ENCODE peak calls at places on chromosome 7, in five cellular contexts. One of them, this sample, is unnamed.

GRCh38 chr7:80255656-80256055 is 121.0 kb downstream of the GNAI1 start:
- DNase-seq in NCI-H2081: no peak
- DNase-seq in Right ventricle myocardium superior: no peak
- DNase-seq in ascending aorta: no peak
- DNase-seq in stimulated activated CD8-positive, alpha-beta memory T cell treated with anti-CD3 and anti-CD28 coated beads, Interleukin-15, amount 100 ng/mL, for 24 hours: no peak
- DNase-seq in this sample: no peak

GRCh38 chr7:17274551-17275245 is 23.8 kb upstream of the AHR start:
- DNase-seq in ascending aorta: no peak
- DNase-seq in NCI-H2081: no peak
- DNase-seq in Right ventricle myocardium superior: no peak
- DNase-seq in stimulated activated CD8-positive, alpha-beta memory T cell treated with anti-CD3 and anti-CD28 coated beads, Interleukin-15, amount 100 ng/mL, for 24 hours: no peak
- DNase-seq in this sample: no peak

GRCh38 chr7:108596560-108596959 is 26.9 kb downstream of the DNAJB9 start:
- DNase-seq in stimulated activated CD8-positive, alpha-beta memory T cell treated with anti-CD3 and anti-CD28 coated beads, Interleukin-15, amount 100 ng/mL, for 24 hours: no peak
- DNase-seq in ascending aorta: no peak
- DNase-seq in Right ventricle myocardium superior: no peak
- DNase-seq in NCI-H2081: no peak
- DNase-seq in this sample: no peak

GRCh38 chr7:101089876-101090275 is 4.6 kb downstream of the TRIM56 start:
- DNase-seq in NCI-H2081: no peak
- DNase-seq in ascending aorta: no peak
- DNase-seq in Right ventricle myocardium superior: no peak
- DNase-seq in stimulated activated CD8-positive, alpha-beta memory T cell treated with anti-CD3 and anti-CD28 coated beads, Interleukin-15, amount 100 ng/mL, for 24 hours: no peak
- DNase-seq in this sample: no peak

GRCh38 chr7:137940656-137941518 is 61.0 kb downstream of the CREB3L2 start:
- DNase-seq in NCI-H2081: no peak
- DNase-seq in stimulated activated CD8-positive, alpha-beta memory T cell treated with anti-CD3 and anti-CD28 coated beads, Interleukin-15, amount 100 ng/mL, for 24 hours: no peak
- DNase-seq in ascending aorta: peak; percentile 75
- DNase-seq in Right ventricle myocardium superior: no peak
- DNase-seq in this sample: no peak

GRCh38 chr7:42471573-42472174 is 234.7 kb upstream of the GLI3 start:
- DNase-seq in Right ventricle myocardium superior: no peak
- DNase-seq in stimulated activated CD8-positive, alpha-beta memory T cell treated with anti-CD3 and anti-CD28 coated beads, Interleukin-15, amount 100 ng/mL, for 24 hours: no peak
- DNase-seq in ascending aorta: no peak
- DNase-seq in NCI-H2081: no peak
- DNase-seq in this sample: no peak

GRCh38 chr7:77258593-77258992 is 59.0 kb upstream of the FGL2 start:
- DNase-seq in NCI-H2081: no peak
- DNase-seq in ascending aorta: no peak
- DNase-seq in Right ventricle myocardium superior: no peak
- DNase-seq in stimulated activated CD8-positive, alpha-beta memory T cell treated with anti-CD3 and anti-CD28 coated beads, Interleukin-15, amount 100 ng/mL, for 24 hours: no peak
- DNase-seq in this sample: no peak

GRCh38 chr7:79620291-79620690 is 166.8 kb upstream of the MAGI2 start:
- DNase-seq in ascending aorta: no peak
- DNase-seq in Right ventricle myocardium superior: no peak
- DNase-seq in NCI-H2081: no peak
- DNase-seq in stimulated activated CD8-positive, alpha-beta memory T cell treated with anti-CD3 and anti-CD28 coated beads, Interleukin-15, amount 100 ng/mL, for 24 hours: no peak
- DNase-seq in this sample: no peak

GRCh38 chr7:134618756-134619530 is 27.7 kb upstream of the BPGM start:
- DNase-seq in stimulated activated CD8-positive, alpha-beta memory T cell treated with anti-CD3 and anti-CD28 coated beads, Interleukin-15, amount 100 ng/mL, for 24 hours: no peak
- DNase-seq in NCI-H2081: no peak
- DNase-seq in ascending aorta: no peak
- DNase-seq in Right ventricle myocardium superior: no peak
- DNase-seq in this sample: no peak

GRCh38 chr7:91784469-91784868 is 96.0 kb downstream of the MTERF1 start:
- DNase-seq in stimulated activated CD8-positive, alpha-beta memory T cell treated with anti-CD3 and anti-CD28 coated beads, Interleukin-15, amount 100 ng/mL, for 24 hours: no peak
- DNase-seq in Right ventricle myocardium superior: no peak
- DNase-seq in ascending aorta: no peak
- DNase-seq in NCI-H2081: peak; percentile 35
- DNase-seq in this sample: no peak

GRCh38 chr7:30933124-30933893 is 21.7 kb downstream of the AQP1 start:
- DNase-seq in ascending aorta: peak; percentile 63
- DNase-seq in Right ventricle myocardium superior: peak; percentile 40
- DNase-seq in stimulated activated CD8-positive, alpha-beta memory T cell treated with anti-CD3 and anti-CD28 coated beads, Interleukin-15, amount 100 ng/mL, for 24 hours: no peak
- DNase-seq in NCI-H2081: no peak
- DNase-seq in this sample: peak; percentile 52

GRCh38 chr7:102304668-102305067 is 18.0 kb downstream of the SH2B2 start:
- DNase-seq in ascending aorta: no peak
- DNase-seq in stimulated activated CD8-positive, alpha-beta memory T cell treated with anti-CD3 and anti-CD28 coated beads, Interleukin-15, amount 100 ng/mL, for 24 hours: no peak
- DNase-seq in NCI-H2081: no peak
- DNase-seq in Right ventricle myocardium superior: peak; percentile 56
- DNase-seq in this sample: no peak

GRCh38 chr7:51162724-51163329 is 153.8 kb downstream of the COBL start:
- DNase-seq in ascending aorta: peak; percentile 73
- DNase-seq in Right ventricle myocardium superior: peak; percentile 43
- DNase-seq in stimulated activated CD8-positive, alpha-beta memory T cell treated with anti-CD3 and anti-CD28 coated beads, Interleukin-15, amount 100 ng/mL, for 24 hours: peak; percentile 29
- DNase-seq in NCI-H2081: peak; percentile 84
- DNase-seq in this sample: no peak

GRCh38 chr7:24464846-24465245 is 108.4 kb upstream of the PALS2 start:
- DNase-seq in Right ventricle myocardium superior: no peak
- DNase-seq in ascending aorta: no peak
- DNase-seq in NCI-H2081: no peak
- DNase-seq in stimulated activated CD8-positive, alpha-beta memory T cell treated with anti-CD3 and anti-CD28 coated beads, Interleukin-15, amount 100 ng/mL, for 24 hours: no peak
- DNase-seq in this sample: no peak

GRCh38 chr7:55369427-55369826 is 4.3 kb downstream of the LANCL2 start:
- DNase-seq in ascending aorta: no peak
- DNase-seq in Right ventricle myocardium superior: no peak
- DNase-seq in stimulated activated CD8-positive, alpha-beta memory T cell treated with anti-CD3 and anti-CD28 coated beads, Interleukin-15, amount 100 ng/mL, for 24 hours: no peak
- DNase-seq in NCI-H2081: no peak
- DNase-seq in this sample: no peak

GRCh38 chr7:117190746-117191435 is 132.0 kb downstream of the WNT2 start:
- DNase-seq in stimulated activated CD8-positive, alpha-beta memory T cell treated with anti-CD3 and anti-CD28 coated beads, Interleukin-15, amount 100 ng/mL, for 24 hours: no peak
- DNase-seq in NCI-H2081: no peak
- DNase-seq in ascending aorta: no peak
- DNase-seq in Right ventricle myocardium superior: no peak
- DNase-seq in this sample: no peak

GRCh38 chr7:83528925-83529423 is 120.0 kb downstream of the SEMA3E start:
- DNase-seq in ascending aorta: no peak
- DNase-seq in Right ventricle myocardium superior: no peak
- DNase-seq in stimulated activated CD8-positive, alpha-beta memory T cell treated with anti-CD3 and anti-CD28 coated beads, Interleukin-15, amount 100 ng/mL, for 24 hours: no peak
- DNase-seq in NCI-H2081: no peak
- DNase-seq in this sample: no peak

This sample was measured in upper lobe of left lung.